ENCODE peak calls at places on chromosomes 7 and 10, in eight cellular contexts. X, N, C, D, V, L, H and K are unnamed samples.

GRCh38 chr7:157936976-157937375 is 600.2 kb downstream of the DNAJB6 start:
- DNase-seq in V (no peak), N (no peak), L (no peak), C (no peak), X (no peak), H (no peak), D (no peak), K (no peak)

GRCh38 chr10:80187465-80188409 is 17.6 kb downstream of the ANXA11 start:
- DNase-seq in N (peak; percentile 81), V (no peak), X (peak; percentile 76), C (peak; percentile 84), H (no peak), L (no peak), D (no peak), K (no peak)

GRCh38 chr10:48656241-48656921 is 28.3 kb upstream of the WDFY4 start:
- DNase-seq in V (peak; percentile 71), N (peak; percentile 95), X (peak; percentile 85), D (peak; percentile 73), L (peak; percentile 89), C (peak; percentile 96), H (peak; percentile 96), K (peak; percentile 78)

GRCh38 chr10:23702977-23703414 is 264.1 kb downstream of the OTUD1 start:
- DNase-seq in H (peak; percentile 83), D (peak; percentile 27), L (peak; percentile 90), V (no peak), C (peak; percentile 71), X (peak; percentile 29), N (peak; percentile 53), K (peak; percentile 59)

GRCh38 chr10:75403144-75404022 is 1.8 kb upstream of the ZNF503 start:
- DNase-seq in X (no peak), C (peak; percentile 82), L (peak; percentile 55), H (peak; percentile 77), N (no peak), D (no peak), V (no peak), K (no peak)

GRCh38 chr7:73477376-73477775 is 43.8 kb downstream of the FZD9 start:
- DNase-seq in V (no peak), H (no peak), X (no peak), N (no peak), L (no peak), D (no peak), C (no peak), K (no peak)

GRCh38 chr7:22564511-22565045 is 64.6 kb upstream of the STEAP1B start:
- DNase-seq in V (no peak), C (no peak), N (peak; percentile 51), X (no peak), D (peak; percentile 96), L (no peak), H (no peak), K (peak; percentile 47)

GRCh38 chr7:3965794-3966395 is 664.8 kb downstream of the SDK1 start:
- DNase-seq in H (no peak), D (no peak), C (no peak), X (no peak), V (no peak), L (no peak), N (no peak), K (no peak)

GRCh38 chr7:130872341-130872740 is 138.3 kb upstream of the KLF14 start:
- DNase-seq in H (no peak), X (no peak), V (no peak), D (no peak), L (no peak), C (no peak), N (no peak), K (no peak)

GRCh38 chr10:30098624-30099023 is 39.2 kb upstream of the JCAD start:
- DNase-seq in X (no peak), N (no peak), H (no peak), D (peak; percentile 97), L (no peak), C (no peak), V (no peak), K (peak; percentile 53)

GRCh38 chr7:130491841-130492518 is at the start of gene MEST:
- DNase-seq in H (peak; percentile 57), V (no peak), X (no peak), C (peak; percentile 78), D (peak; percentile 40), N (no peak), L (peak; percentile 50), K (no peak)

GRCh38 chr10:57874810-57875209 is 392.9 kb downstream of the IPMK start:
- DNase-seq in C (no peak), H (no peak), X (no peak), D (no peak), V (no peak), N (no peak), L (no peak), K (no peak)

GRCh38 chr10:122624546-122624945 is 64.0 kb downstream of the DMBT1 start:
- DNase-seq in N (no peak), C (no peak), H (no peak), X (no peak), V (no peak), D (no peak), L (no peak), K (no peak)

GRCh38 chr7:114295522-114295921 is 119.1 kb upstream of the FOXP2 start:
- DNase-seq in C (no peak), L (no peak), N (no peak), X (no peak), H (no peak), V (no peak), D (no peak), K (no peak)

GRCh38 chr7:14504134-14504533 is 398.4 kb downstream of the DGKB start:
- DNase-seq in V (no peak), N (no peak), H (no peak), C (no peak), D (no peak), L (peak; percentile 38), X (no peak), K (no peak)

GRCh38 chr10:95445223-95445836 is 115.8 kb downstream of the SORBS1 start:
- DNase-seq in C (peak; percentile 84), X (no peak), N (no peak), L (no peak), D (peak; percentile 78), H (peak; percentile 37), V (peak; percentile 60), K (peak; percentile 89)

GRCh38 chr10:118272090-118272775 is 69.9 kb downstream of the FAM204A start:
- DNase-seq in D (peak; percentile 7), C (no peak), V (no peak), X (no peak), H (peak; percentile 31), N (no peak), L (no peak), K (no peak)

GRCh38 chr10:57675125-57675524 is 592.6 kb downstream of the IPMK start:
- DNase-seq in D (no peak), H (no peak), X (no peak), C (no peak), L (no peak), V (no peak), N (no peak), K (no peak)

GRCh38 chr7:117872565-117873055 is 631 bp downstream of the CTTNBP2 start:
- DNase-seq in H (peak; percentile 54), C (peak; percentile 81), V (no peak), L (peak; percentile 54), N (no peak), X (no peak), D (no peak), K (no peak)

GRCh38 chr7:47443049-47443448 is 138.9 kb downstream of the TNS3 start:
- DNase-seq in N (no peak), V (no peak), H (no peak), X (no peak), C (no peak), D (no peak), L (no peak), K (no peak)

GRCh38 chr7:37320840-37321468 is 127.7 kb downstream of the ELMO1 start:
- DNase-seq in H (peak; percentile 14), L (no peak), X (peak; percentile 61), V (no peak), N (no peak), D (no peak), C (no peak), K (no peak)
- H3K27ac ChIP-seq in H (no peak overlapping the region), L (no peak overlapping the region), X (no peak overlapping the region), V (no peak overlapping the region), N (no peak overlapping the region), D (no peak overlapping the region), C (no peak overlapping the region), K (no peak overlapping the region)

DNA sequence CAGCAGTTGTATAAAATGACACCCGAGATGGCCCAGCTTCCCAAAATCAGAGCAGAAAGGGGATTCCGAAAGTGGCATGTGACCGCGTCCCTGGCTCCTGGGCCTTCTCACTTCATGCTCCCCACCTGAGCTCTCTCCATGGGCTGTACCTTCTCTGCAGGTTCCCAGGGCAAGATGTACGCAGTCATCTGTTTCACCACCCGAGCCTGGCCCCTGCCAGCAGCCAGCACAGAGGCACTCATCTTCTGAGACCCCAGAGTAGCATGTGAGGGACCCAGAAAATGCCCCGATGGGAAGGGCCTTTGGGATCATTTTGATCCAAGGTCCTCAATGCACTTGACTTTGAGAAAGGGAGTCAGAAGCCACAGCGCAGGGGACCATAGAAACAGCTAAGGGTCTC is 213.9 kb downstream of the USP6NL start:
- DNase-seq in D (no peak), X (no peak), C (no peak), N (no peak), L (no peak), H (no peak), V (no peak), K (no peak)
- TF ChIP-seq CTCF in D (no peak), X (no peak), C (no peak), N (no peak), L (no peak), H (no peak), V (no peak), K (no peak)

DNA sequence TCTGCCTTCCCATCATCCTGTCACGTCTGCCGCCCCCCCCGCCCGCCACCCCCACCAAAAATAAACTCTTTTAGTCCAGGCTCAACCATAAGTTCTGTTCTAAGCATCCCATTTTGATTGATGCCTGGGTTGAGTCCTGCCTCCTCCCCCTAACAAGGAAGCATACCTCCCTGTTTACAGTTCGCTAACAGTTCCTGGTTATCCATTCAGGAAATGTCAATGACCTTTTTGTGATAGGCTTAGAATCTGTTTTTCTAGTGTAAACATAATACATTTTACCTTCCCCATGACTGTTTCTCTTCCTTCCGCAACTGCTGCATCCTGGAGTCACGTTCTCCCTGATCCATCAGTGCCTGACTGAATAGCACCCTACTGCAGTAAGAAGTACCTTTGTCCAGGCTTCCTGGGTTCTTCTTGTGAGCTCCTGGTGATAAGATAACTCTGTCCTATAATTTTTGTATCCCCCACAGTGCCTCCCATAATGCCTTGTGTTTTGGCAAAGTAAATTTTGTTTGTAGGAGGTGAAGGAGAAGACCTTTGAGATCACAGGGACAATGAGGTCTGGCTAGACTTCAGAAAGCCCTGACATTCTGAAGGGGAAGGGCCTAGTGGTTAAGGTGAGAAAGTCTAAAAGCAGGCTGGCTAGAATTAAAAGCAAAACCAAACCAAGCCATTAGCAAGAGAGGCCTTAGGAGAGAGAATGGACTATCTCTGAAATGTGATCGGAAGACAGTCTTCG is 7.3 kb downstream of the AGFG2 start:
- DNase-seq in C (no peak), N (no peak), D (no peak), L (no peak), H (peak; percentile 49), X (no peak), V (no peak), K (no peak)
- H3K27ac ChIP-seq in C (peak overlapping the region; percentile 79), N (peak overlapping the region; percentile 78), D (peak overlapping the region; percentile 71), L (no peak overlapping the region), H (peak overlapping the region; percentile 93), X (no peak overlapping the region), V (peak overlapping the region; percentile 97), K (peak overlapping the region; percentile 94)

DNA sequence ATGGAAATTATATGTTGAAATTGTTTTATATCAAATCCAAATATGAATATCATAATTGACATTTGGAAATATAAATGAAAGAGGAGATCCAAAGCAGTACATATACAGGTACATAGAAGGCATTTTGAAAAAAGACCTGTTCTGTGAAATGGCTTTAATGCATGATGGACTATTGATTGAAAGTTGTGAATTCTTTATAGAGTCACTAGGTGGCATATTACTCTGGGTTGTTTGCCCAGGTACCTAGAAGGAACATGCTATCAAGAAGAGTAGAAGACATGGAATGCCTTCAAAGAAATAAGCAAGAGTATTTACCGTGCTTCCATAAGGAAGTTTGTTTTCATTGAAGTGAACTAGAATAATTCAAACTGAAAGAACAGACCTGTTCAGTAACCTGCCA is 160.0 kb upstream of the ANK3 start:
- DNase-seq in V (no peak), C (no peak), N (peak; percentile 15), X (no peak), H (peak; percentile 15), D (no peak), L (no peak), K (peak; percentile 31)
- TF ChIP-seq CTCF in V (no peak), C (peak; percentile 5), N (peak; percentile 16), X (no peak), H (peak; percentile 43), D (peak; percentile 23), L (peak; percentile 60), K (peak; percentile 51)